ENCODE peak calls at places on chromosomes 2 and 18, in eight cellular contexts. One of them, this sample, is unnamed.
A peak's percentile ranks its signal among the peaks of the same experiment; 100 is the strongest.

GRCh38 chr2:129192841-129193253 is 786.6 kb upstream of the RAB6C start:
- DNase-seq in IMR-90: no peak
- DNase-seq in AG04450: no peak
- DNase-seq in A549: no peak
- DNase-seq in breast epithelium: no peak
- DNase-seq in heart right ventricle: no peak
- DNase-seq in hepatocyte: no peak
- DNase-seq in cardiac fibroblast: no peak
- DNase-seq in this sample: no peak

GRCh38 chr18:7038330-7038846 is 79.2 kb downstream of the LAMA1 start:
- DNase-seq in IMR-90: peak; percentile 99
- DNase-seq in AG04450: peak; percentile 94
- DNase-seq in A549: peak; percentile 24
- DNase-seq in breast epithelium: peak; percentile 96
- DNase-seq in heart right ventricle: peak; percentile 58
- DNase-seq in hepatocyte: peak; percentile 69
- DNase-seq in cardiac fibroblast: peak; percentile 99
- DNase-seq in this sample: peak; percentile 98

GRCh38 chr2:225824748-225825449 is 425.4 kb downstream of the NYAP2 start:
- DNase-seq in IMR-90: no peak
- DNase-seq in AG04450: no peak
- DNase-seq in A549: no peak
- DNase-seq in breast epithelium: no peak
- DNase-seq in heart right ventricle: no peak
- DNase-seq in hepatocyte: no peak
- DNase-seq in cardiac fibroblast: no peak
- DNase-seq in this sample: no peak

GRCh38 chr18:59918320-59918755 is 18.5 kb downstream of the PMAIP1 start:
- DNase-seq in IMR-90: peak; percentile 61
- DNase-seq in AG04450: no peak
- DNase-seq in A549: peak; percentile 66
- DNase-seq in breast epithelium: no peak
- DNase-seq in heart right ventricle: peak; percentile 28
- DNase-seq in hepatocyte: peak; percentile 26
- DNase-seq in cardiac fibroblast: peak; percentile 71
- DNase-seq in this sample: peak; percentile 37

GRCh38 chr18:59957957-59958356 is 58.2 kb downstream of the PMAIP1 start:
- DNase-seq in IMR-90: peak; percentile 83
- DNase-seq in AG04450: peak; percentile 41
- DNase-seq in A549: peak; percentile 5
- DNase-seq in breast epithelium: no peak
- DNase-seq in heart right ventricle: peak; percentile 48
- DNase-seq in hepatocyte: peak; percentile 84
- DNase-seq in cardiac fibroblast: peak; percentile 66
- DNase-seq in this sample: peak; percentile 61

GRCh38 chr2:1538663-1539062 is 125.4 kb downstream of the TPO start:
- DNase-seq in IMR-90: peak; percentile 34
- DNase-seq in AG04450: no peak
- DNase-seq in A549: peak; percentile 71
- DNase-seq in breast epithelium: no peak
- DNase-seq in heart right ventricle: no peak
- DNase-seq in hepatocyte: peak; percentile 45
- DNase-seq in cardiac fibroblast: peak; percentile 37
- DNase-seq in this sample: peak; percentile 10

GRCh38 chr2:42568431-42569115 is at the start of gene MTA3:
- DNase-seq in IMR-90: no peak
- DNase-seq in AG04450: no peak
- DNase-seq in A549: peak; percentile 41
- DNase-seq in breast epithelium: peak; percentile 40
- DNase-seq in heart right ventricle: peak; percentile 72
- DNase-seq in hepatocyte: peak; percentile 80
- DNase-seq in cardiac fibroblast: peak; percentile 22
- DNase-seq in this sample: peak; percentile 20

GRCh38 chr2:216555274-216555673 is 56.6 kb downstream of the RPL37A start:
- DNase-seq in IMR-90: no peak
- DNase-seq in AG04450: no peak
- DNase-seq in A549: no peak
- DNase-seq in breast epithelium: peak; percentile 94
- DNase-seq in heart right ventricle: peak; percentile 72
- DNase-seq in hepatocyte: no peak
- DNase-seq in cardiac fibroblast: peak; percentile 53
- DNase-seq in this sample: no peak

GRCh38 chr2:216315817-216316603 is 56.3 kb downstream of the MARCHF4 start:
- DNase-seq in IMR-90: peak; percentile 86
- DNase-seq in AG04450: no peak
- DNase-seq in A549: peak; percentile 83
- DNase-seq in breast epithelium: no peak
- DNase-seq in heart right ventricle: no peak
- DNase-seq in hepatocyte: peak; percentile 56
- DNase-seq in cardiac fibroblast: peak; percentile 82
- DNase-seq in this sample: peak; percentile 73

GRCh38 chr18:53458944-53459580 is 765.4 kb downstream of the MBD2 start:
- DNase-seq in IMR-90: no peak
- DNase-seq in AG04450: no peak
- DNase-seq in A549: no peak
- DNase-seq in breast epithelium: no peak
- DNase-seq in heart right ventricle: peak; percentile 13
- DNase-seq in hepatocyte: peak; percentile 5
- DNase-seq in cardiac fibroblast: no peak
- DNase-seq in this sample: no peak

GRCh38 chr18:70036771-70037452 is 89.2 kb upstream of the CD226 start:
- DNase-seq in IMR-90: no peak
- DNase-seq in AG04450: no peak
- DNase-seq in A549: no peak
- DNase-seq in breast epithelium: no peak
- DNase-seq in heart right ventricle: no peak
- DNase-seq in hepatocyte: no peak
- DNase-seq in cardiac fibroblast: no peak
- DNase-seq in this sample: no peak

GRCh38 chr18:3661121-3661520 is 211.1 kb downstream of the TGIF1 start:
- DNase-seq in IMR-90: no peak
- DNase-seq in AG04450: no peak
- DNase-seq in A549: no peak
- DNase-seq in breast epithelium: no peak
- DNase-seq in heart right ventricle: no peak
- DNase-seq in hepatocyte: no peak
- DNase-seq in cardiac fibroblast: no peak
- DNase-seq in this sample: no peak
- H3K4me3 ChIP-seq in IMR-90: no peak overlapping the region
- H3K4me3 ChIP-seq in AG04450: no peak overlapping the region
- H3K4me3 ChIP-seq in A549: no peak overlapping the region
- H3K4me3 ChIP-seq in breast epithelium: no peak overlapping the region
- H3K4me3 ChIP-seq in heart right ventricle: no peak overlapping the region
- H3K4me3 ChIP-seq in hepatocyte: no peak overlapping the region
- H3K4me3 ChIP-seq in cardiac fibroblast: no peak overlapping the region
- H3K4me3 ChIP-seq in this sample: no peak overlapping the region

GRCh38 chr2:101206080-101206479 is 46.6 kb upstream of the CNOT11 start:
- DNase-seq in IMR-90: no peak
- DNase-seq in AG04450: no peak
- DNase-seq in A549: no peak
- DNase-seq in breast epithelium: no peak
- DNase-seq in heart right ventricle: no peak
- DNase-seq in hepatocyte: no peak
- DNase-seq in cardiac fibroblast: no peak
- DNase-seq in this sample: no peak

GRCh38 chr2:101205521-101205998 is 47.1 kb upstream of the CNOT11 start:
- DNase-seq in IMR-90: peak; percentile 80
- DNase-seq in AG04450: peak; percentile 63
- DNase-seq in A549: peak; percentile 93
- DNase-seq in breast epithelium: peak; percentile 33
- DNase-seq in heart right ventricle: no peak
- DNase-seq in hepatocyte: peak; percentile 80
- DNase-seq in cardiac fibroblast: peak; percentile 91
- DNase-seq in this sample: peak; percentile 85

GRCh38 chr2:101200714-101201113 is 49.5 kb upstream of the TBC1D8 start:
- DNase-seq in IMR-90: peak; percentile 31
- DNase-seq in AG04450: no peak
- DNase-seq in A549: peak; percentile 14
- DNase-seq in breast epithelium: no peak
- DNase-seq in heart right ventricle: no peak
- DNase-seq in hepatocyte: no peak
- DNase-seq in cardiac fibroblast: peak; percentile 50
- DNase-seq in this sample: peak; percentile 36

GRCh38 chr2:101208830-101209229 is 43.9 kb upstream of the CNOT11 start:
- DNase-seq in IMR-90: no peak
- DNase-seq in AG04450: no peak
- DNase-seq in A549: no peak
- DNase-seq in breast epithelium: no peak
- DNase-seq in heart right ventricle: no peak
- DNase-seq in hepatocyte: no peak
- DNase-seq in cardiac fibroblast: no peak
- DNase-seq in this sample: no peak

GRCh38 chr2:101204400-101205095 is 48.1 kb upstream of the CNOT11 start:
- DNase-seq in IMR-90: no peak
- DNase-seq in AG04450: no peak
- DNase-seq in A549: peak; percentile 39
- DNase-seq in breast epithelium: no peak
- DNase-seq in heart right ventricle: no peak
- DNase-seq in hepatocyte: no peak
- DNase-seq in cardiac fibroblast: peak; percentile 19
- DNase-seq in this sample: no peak
- TF ChIP-seq CTCF in IMR-90: peak; percentile 17
- TF ChIP-seq CTCF in AG04450: peak; percentile 43
- TF ChIP-seq CTCF in A549: no peak
- TF ChIP-seq CTCF in breast epithelium: no peak
- TF ChIP-seq CTCF in heart right ventricle: no peak
- TF ChIP-seq CTCF in hepatocyte: no peak
- TF ChIP-seq CTCF in cardiac fibroblast: peak; percentile 25
- TF ChIP-seq CTCF in this sample: peak; percentile 27

GRCh38 chr2:157898591-157898996 is 22.5 kb upstream of the ACVR1 start:
- DNase-seq in IMR-90: peak; percentile 95
- DNase-seq in AG04450: peak; percentile 77
- DNase-seq in A549: peak; percentile 58
- DNase-seq in breast epithelium: no peak
- DNase-seq in heart right ventricle: no peak
- DNase-seq in hepatocyte: peak; percentile 56
- DNase-seq in cardiac fibroblast: peak; percentile 83
- DNase-seq in this sample: peak; percentile 80

GRCh38 chr2:157894694-157895450 is 18.7 kb upstream of the ACVR1 start:
- DNase-seq in IMR-90: peak; percentile 84
- DNase-seq in AG04450: peak; percentile 34
- DNase-seq in A549: no peak
- DNase-seq in breast epithelium: no peak
- DNase-seq in heart right ventricle: no peak
- DNase-seq in hepatocyte: peak; percentile 48
- DNase-seq in cardiac fibroblast: peak; percentile 75
- DNase-seq in this sample: peak; percentile 90

GRCh38 chr2:157899125-157899839 is 23.2 kb upstream of the ACVR1 start:
- DNase-seq in IMR-90: no peak
- DNase-seq in AG04450: no peak
- DNase-seq in A549: no peak
- DNase-seq in breast epithelium: no peak
- DNase-seq in heart right ventricle: no peak
- DNase-seq in hepatocyte: no peak
- DNase-seq in cardiac fibroblast: no peak
- DNase-seq in this sample: no peak

GRCh38 chr2:157895531-157895930 is 19.4 kb upstream of the ACVR1 start:
- DNase-seq in IMR-90: peak; percentile 74
- DNase-seq in AG04450: no peak
- DNase-seq in A549: no peak
- DNase-seq in breast epithelium: no peak
- DNase-seq in heart right ventricle: no peak
- DNase-seq in hepatocyte: no peak
- DNase-seq in cardiac fibroblast: peak; percentile 42
- DNase-seq in this sample: no peak

DNA sequence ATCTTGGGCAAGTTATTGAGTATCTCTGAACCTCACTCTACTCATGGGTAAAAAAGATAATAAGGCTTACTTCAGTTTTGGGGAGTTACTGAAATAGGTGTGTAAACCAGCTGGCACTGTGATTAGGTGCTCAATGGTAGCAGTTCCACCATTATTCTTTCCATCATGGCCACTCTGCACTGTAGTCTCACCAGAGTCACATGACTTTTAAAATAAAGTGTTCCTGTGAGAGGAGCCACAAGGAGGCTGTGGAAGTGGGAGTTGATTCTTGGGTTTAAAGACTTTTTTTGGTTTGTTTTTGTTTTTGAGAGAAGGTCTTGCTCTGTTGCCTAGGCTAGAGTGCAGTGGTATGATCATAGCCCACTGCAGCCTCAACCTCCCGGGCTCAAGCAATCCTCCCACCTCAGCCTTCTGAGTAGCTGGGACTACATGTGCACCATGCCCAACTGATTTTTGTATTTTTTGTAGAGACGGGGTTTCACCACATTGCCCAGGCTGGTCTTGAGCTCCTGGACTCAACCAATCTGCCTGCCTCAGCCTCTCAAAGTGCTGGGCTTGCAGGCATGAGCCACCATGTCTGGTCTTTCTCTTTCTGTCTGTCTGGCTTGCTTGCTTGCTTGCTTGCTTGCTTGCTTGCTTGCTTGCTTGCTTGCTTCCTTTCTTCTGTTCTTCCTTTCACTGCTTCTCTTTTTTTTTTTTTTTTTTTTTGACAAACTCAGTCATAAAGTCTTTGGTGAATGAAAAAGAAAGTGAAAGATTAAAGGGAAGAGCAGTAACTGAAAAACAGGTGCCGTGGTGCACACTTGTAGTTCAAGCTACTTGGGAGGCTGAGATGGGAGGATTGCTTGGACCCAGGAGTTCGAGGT is 21.2 kb upstream of the ACVR1 start:
- DNase-seq in IMR-90: no peak
- DNase-seq in AG04450: no peak
- DNase-seq in A549: no peak
- DNase-seq in breast epithelium: no peak
- DNase-seq in heart right ventricle: no peak
- DNase-seq in hepatocyte: no peak
- DNase-seq in cardiac fibroblast: no peak
- DNase-seq in this sample: no peak
- H3K4me3 ChIP-seq in IMR-90: no peak overlapping the region
- H3K4me3 ChIP-seq in AG04450: no peak overlapping the region
- H3K4me3 ChIP-seq in A549: no peak overlapping the region
- H3K4me3 ChIP-seq in breast epithelium: no peak overlapping the region
- H3K4me3 ChIP-seq in heart right ventricle: no peak overlapping the region
- H3K4me3 ChIP-seq in hepatocyte: no peak overlapping the region
- H3K4me3 ChIP-seq in cardiac fibroblast: no peak overlapping the region
- H3K4me3 ChIP-seq in this sample: no peak overlapping the region

DNA sequence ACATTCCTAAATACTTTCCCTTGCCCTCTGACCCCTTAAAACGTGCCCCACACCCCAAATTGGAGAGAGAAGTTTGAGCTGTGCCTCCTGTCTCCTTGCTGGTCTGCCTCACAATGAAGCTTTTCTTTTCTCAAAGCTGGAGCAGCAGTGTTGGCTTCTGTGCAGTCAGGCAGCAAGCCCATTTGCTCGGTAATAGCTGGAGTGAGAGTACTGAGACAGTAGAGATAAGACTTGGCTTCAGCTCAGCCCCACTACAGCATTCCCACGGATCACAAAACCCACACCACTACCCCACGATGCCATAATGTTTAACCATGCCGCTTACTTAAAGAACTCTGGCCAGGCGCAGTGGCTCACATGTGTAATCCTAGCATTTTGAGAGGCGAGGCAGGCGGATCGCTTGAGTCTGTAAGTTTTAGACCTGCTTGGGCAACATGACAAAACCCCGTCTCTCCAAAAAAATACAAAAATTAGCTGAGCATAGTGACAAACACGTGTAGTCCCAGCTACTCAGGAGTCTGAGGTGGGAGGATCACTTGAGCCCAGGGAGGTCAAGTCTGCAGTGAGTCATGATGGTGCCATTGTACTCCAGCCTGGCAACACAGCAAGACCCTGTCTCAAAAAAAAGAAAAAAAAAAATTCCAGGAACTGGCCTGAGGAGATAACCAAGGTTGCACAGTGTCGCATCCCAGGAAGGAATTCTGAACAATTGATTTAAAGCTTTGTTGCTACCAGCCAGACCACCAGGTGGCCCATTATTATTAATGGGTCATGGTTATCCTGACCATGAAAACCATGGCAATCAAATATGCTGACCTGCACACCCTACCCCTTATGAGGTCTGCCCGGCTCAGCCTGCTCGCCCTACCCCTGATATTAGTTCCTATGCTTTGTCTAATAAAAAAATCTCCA is 73.3 kb downstream of the NCAPH start:
- DNase-seq in IMR-90: peak; percentile 38
- DNase-seq in AG04450: no peak
- DNase-seq in A549: peak; percentile 26
- DNase-seq in breast epithelium: peak; percentile 60
- DNase-seq in heart right ventricle: peak; percentile 67
- DNase-seq in hepatocyte: no peak
- DNase-seq in cardiac fibroblast: peak; percentile 39
- DNase-seq in this sample: no peak
- TF ChIP-seq CTCF in IMR-90: no peak
- TF ChIP-seq CTCF in AG04450: peak; percentile 9
- TF ChIP-seq CTCF in A549: peak; percentile 28
- TF ChIP-seq CTCF in breast epithelium: no peak
- TF ChIP-seq CTCF in heart right ventricle: peak; percentile 19
- TF ChIP-seq CTCF in hepatocyte: no peak
- TF ChIP-seq CTCF in cardiac fibroblast: peak; percentile 11
- TF ChIP-seq CTCF in this sample: no peak

This sample was measured in fibroblast of villous mesenchyme.